ENCODE peak calls at places on chromosomes 3 and 15, in eight cellular contexts. One of them, this sample, is unnamed.

GRCh38 chr15:69035205-69035917 is 20.9 kb downstream of the NOX5 start:
- DNase-seq in HT-29: peak
- DNase-seq in AG04450: no peak
- DNase-seq in fibroblast of mammary gland: no peak
- DNase-seq in ELR: no peak
- DNase-seq in GDM1: no peak
- DNase-seq in H7: peak
- DNase-seq in activated T-cell treated with anti-CD3 and anti-CD28 coated beads for 24 hours: no peak
- DNase-seq in this sample: peak

GRCh38 chr3:126522363-126522788 is 1.6 kb upstream of the CHST13 start:
- DNase-seq in fibroblast of mammary gland: peak
- DNase-seq in H7: peak
- DNase-seq in activated T-cell treated with anti-CD3 and anti-CD28 coated beads for 24 hours: peak
- DNase-seq in GDM1: peak
- DNase-seq in AG04450: no peak
- DNase-seq in HT-29: peak
- DNase-seq in ELR: peak
- DNase-seq in this sample: peak

GRCh38 chr15:84863480-84864428 is 20.7 kb upstream of the SLC28A1 start:
- DNase-seq in HT-29: no peak
- DNase-seq in fibroblast of mammary gland: peak
- DNase-seq in activated T-cell treated with anti-CD3 and anti-CD28 coated beads for 24 hours: no peak
- DNase-seq in GDM1: no peak
- DNase-seq in H7: no peak
- DNase-seq in ELR: peak
- DNase-seq in AG04450: no peak
- DNase-seq in this sample: no peak

GRCh38 chr3:146948161-146948560 is 343.0 kb upstream of the PLSCR5 start:
- DNase-seq in HT-29: no peak
- DNase-seq in AG04450: no peak
- DNase-seq in fibroblast of mammary gland: no peak
- DNase-seq in ELR: no peak
- DNase-seq in GDM1: no peak
- DNase-seq in H7: no peak
- DNase-seq in activated T-cell treated with anti-CD3 and anti-CD28 coated beads for 24 hours: no peak
- DNase-seq in this sample: no peak

GRCh38 chr15:93050648-93051047 is 38.4 kb downstream of the RGMA start:
- DNase-seq in ELR: no peak
- DNase-seq in GDM1: no peak
- DNase-seq in AG04450: no peak
- DNase-seq in HT-29: no peak
- DNase-seq in fibroblast of mammary gland: no peak
- DNase-seq in activated T-cell treated with anti-CD3 and anti-CD28 coated beads for 24 hours: no peak
- DNase-seq in H7: peak
- DNase-seq in this sample: no peak

GRCh38 chr3:25725810-25726209 is 57.4 kb downstream of the NGLY1 start:
- DNase-seq in fibroblast of mammary gland: no peak
- DNase-seq in ELR: no peak
- DNase-seq in AG04450: no peak
- DNase-seq in GDM1: no peak
- DNase-seq in HT-29: no peak
- DNase-seq in H7: no peak
- DNase-seq in activated T-cell treated with anti-CD3 and anti-CD28 coated beads for 24 hours: no peak
- DNase-seq in this sample: no peak

GRCh38 chr3:95154775-95155174 is 1091.9 kb downstream of the NSUN3 start:
- DNase-seq in HT-29: peak
- DNase-seq in AG04450: no peak
- DNase-seq in GDM1: no peak
- DNase-seq in fibroblast of mammary gland: peak
- DNase-seq in activated T-cell treated with anti-CD3 and anti-CD28 coated beads for 24 hours: no peak
- DNase-seq in H7: no peak
- DNase-seq in ELR: no peak
- DNase-seq in this sample: peak

GRCh38 chr3:38588995-38589937 is 60.2 kb downstream of the SCN5A start:
- DNase-seq in H7: no peak
- DNase-seq in activated T-cell treated with anti-CD3 and anti-CD28 coated beads for 24 hours: no peak
- DNase-seq in AG04450: no peak
- DNase-seq in ELR: no peak
- DNase-seq in GDM1: no peak
- DNase-seq in fibroblast of mammary gland: no peak
- DNase-seq in HT-29: no peak
- DNase-seq in this sample: no peak

GRCh38 chr3:137946341-137946973 is 63.5 kb upstream of the CLDN18 start:
- DNase-seq in fibroblast of mammary gland: peak
- DNase-seq in HT-29: peak
- DNase-seq in H7: peak
- DNase-seq in ELR: peak
- DNase-seq in GDM1: peak
- DNase-seq in AG04450: peak
- DNase-seq in activated T-cell treated with anti-CD3 and anti-CD28 coated beads for 24 hours: peak
- DNase-seq in this sample: peak

GRCh38 chr3:4720316-4721075 is 227.3 kb downstream of the ITPR1 start:
- DNase-seq in ELR: peak
- DNase-seq in HT-29: peak
- DNase-seq in AG04450: no peak
- DNase-seq in H7: peak
- DNase-seq in fibroblast of mammary gland: peak
- DNase-seq in GDM1: no peak
- DNase-seq in activated T-cell treated with anti-CD3 and anti-CD28 coated beads for 24 hours: no peak
- DNase-seq in this sample: peak

GRCh38 chr3:154334973-154335420 is 10.7 kb upstream of the DHX36 start:
- DNase-seq in H7: no peak
- DNase-seq in GDM1: no peak
- DNase-seq in fibroblast of mammary gland: peak
- DNase-seq in ELR: peak
- DNase-seq in AG04450: peak
- DNase-seq in activated T-cell treated with anti-CD3 and anti-CD28 coated beads for 24 hours: no peak
- DNase-seq in HT-29: peak
- DNase-seq in this sample: peak

GRCh38 chr3:23062582-23062981 is 140.5 kb upstream of the UBE2E2 start:
- DNase-seq in GDM1: no peak
- DNase-seq in ELR: no peak
- DNase-seq in fibroblast of mammary gland: no peak
- DNase-seq in HT-29: no peak
- DNase-seq in H7: no peak
- DNase-seq in activated T-cell treated with anti-CD3 and anti-CD28 coated beads for 24 hours: no peak
- DNase-seq in AG04450: no peak
- DNase-seq in this sample: no peak

GRCh38 chr3:187669675-187670504 is at the start of gene SST:
- DNase-seq in fibroblast of mammary gland: peak
- DNase-seq in GDM1: no peak
- DNase-seq in HT-29: peak
- DNase-seq in AG04450: no peak
- DNase-seq in ELR: peak
- DNase-seq in H7: peak
- DNase-seq in activated T-cell treated with anti-CD3 and anti-CD28 coated beads for 24 hours: no peak
- DNase-seq in this sample: peak

GRCh38 chr3:5426094-5426883 is 238.8 kb downstream of the EDEM1 start:
- DNase-seq in activated T-cell treated with anti-CD3 and anti-CD28 coated beads for 24 hours: peak
- DNase-seq in ELR: peak
- DNase-seq in GDM1: peak
- DNase-seq in fibroblast of mammary gland: peak
- DNase-seq in AG04450: no peak
- DNase-seq in H7: peak
- DNase-seq in HT-29: peak
- DNase-seq in this sample: peak

GRCh38 chr3:146093928-146094327 is 67.1 kb downstream of the PLOD2 start:
- DNase-seq in activated T-cell treated with anti-CD3 and anti-CD28 coated beads for 24 hours: no peak
- DNase-seq in AG04450: no peak
- DNase-seq in GDM1: peak
- DNase-seq in HT-29: no peak
- DNase-seq in H7: no peak
- DNase-seq in ELR: no peak
- DNase-seq in fibroblast of mammary gland: peak
- DNase-seq in this sample: no peak

GRCh38 chr3:128597900-128598299 is 52.7 kb downstream of the RPN1 start:
- DNase-seq in H7: no peak
- DNase-seq in AG04450: no peak
- DNase-seq in GDM1: no peak
- DNase-seq in activated T-cell treated with anti-CD3 and anti-CD28 coated beads for 24 hours: no peak
- DNase-seq in HT-29: no peak
- DNase-seq in ELR: peak
- DNase-seq in fibroblast of mammary gland: no peak
- DNase-seq in this sample: no peak